ENCODE peak calls at places on chromosomes 12 and 14, in ten cellular contexts. One of them, this sample, is unnamed.

GRCh38 chr14:32574269-32574668 is 245.2 kb downstream of the AKAP6 start:
- DNase-seq in H7: no peak
- DNase-seq in mucosa of descending colon: no peak
- DNase-seq in astrocyte of the spinal cord: no peak
- DNase-seq in activated T-helper 1 cell treated with anti-CD3 and anti-CD28 coated beads, Interleukin-12 subunit alpha, Interleukin-12 subunit beta, Interleukin-2, Interleukin-4 antibody, amounts not matched to agents 30 ng/mL and 10 ng/mL and 1 ng/mL, durations not matched to agents 14 hours and 24 hours and 36 hours: no peak
- DNase-seq in adipocyte: peak
- DNase-seq in brain pericyte: no peak
- DNase-seq in choroid plexus epithelial cell: no peak
- DNase-seq in SK-MEL-5: no peak
- DNase-seq in sigmoid colon: no peak
- DNase-seq in this sample: no peak

GRCh38 chr14:71566276-71566675 is 366.0 kb upstream of the RGS6 start:
- DNase-seq in H7: no peak
- DNase-seq in mucosa of descending colon: no peak
- DNase-seq in astrocyte of the spinal cord: no peak
- DNase-seq in activated T-helper 1 cell treated with anti-CD3 and anti-CD28 coated beads, Interleukin-12 subunit alpha, Interleukin-12 subunit beta, Interleukin-2, Interleukin-4 antibody, amounts not matched to agents 30 ng/mL and 10 ng/mL and 1 ng/mL, durations not matched to agents 14 hours and 24 hours and 36 hours: no peak
- DNase-seq in adipocyte: no peak
- DNase-seq in brain pericyte: no peak
- DNase-seq in choroid plexus epithelial cell: no peak
- DNase-seq in SK-MEL-5: no peak
- DNase-seq in sigmoid colon: no peak
- DNase-seq in this sample: no peak

GRCh38 chr12:101581190-101581589 is 13.6 kb upstream of the MYBPC1 start:
- DNase-seq in H7: peak
- DNase-seq in mucosa of descending colon: no peak
- DNase-seq in astrocyte of the spinal cord: no peak
- DNase-seq in activated T-helper 1 cell treated with anti-CD3 and anti-CD28 coated beads, Interleukin-12 subunit alpha, Interleukin-12 subunit beta, Interleukin-2, Interleukin-4 antibody, amounts not matched to agents 30 ng/mL and 10 ng/mL and 1 ng/mL, durations not matched to agents 14 hours and 24 hours and 36 hours: no peak
- DNase-seq in adipocyte: no peak
- DNase-seq in brain pericyte: no peak
- DNase-seq in choroid plexus epithelial cell: no peak
- DNase-seq in SK-MEL-5: no peak
- DNase-seq in sigmoid colon: no peak
- DNase-seq in this sample: no peak

GRCh38 chr12:53461591-53461990 is 9.7 kb downstream of the PCBP2 start:
- DNase-seq in H7: no peak
- DNase-seq in mucosa of descending colon: no peak
- DNase-seq in astrocyte of the spinal cord: no peak
- DNase-seq in activated T-helper 1 cell treated with anti-CD3 and anti-CD28 coated beads, Interleukin-12 subunit alpha, Interleukin-12 subunit beta, Interleukin-2, Interleukin-4 antibody, amounts not matched to agents 30 ng/mL and 10 ng/mL and 1 ng/mL, durations not matched to agents 14 hours and 24 hours and 36 hours: no peak
- DNase-seq in adipocyte: no peak
- DNase-seq in brain pericyte: no peak
- DNase-seq in choroid plexus epithelial cell: no peak
- DNase-seq in SK-MEL-5: no peak
- DNase-seq in sigmoid colon: no peak
- DNase-seq in this sample: no peak

GRCh38 chr12:127785936-127786335 is 481.0 kb upstream of the TMEM132C start:
- DNase-seq in H7: no peak
- DNase-seq in mucosa of descending colon: no peak
- DNase-seq in astrocyte of the spinal cord: no peak
- DNase-seq in activated T-helper 1 cell treated with anti-CD3 and anti-CD28 coated beads, Interleukin-12 subunit alpha, Interleukin-12 subunit beta, Interleukin-2, Interleukin-4 antibody, amounts not matched to agents 30 ng/mL and 10 ng/mL and 1 ng/mL, durations not matched to agents 14 hours and 24 hours and 36 hours: no peak
- DNase-seq in adipocyte: no peak
- DNase-seq in brain pericyte: no peak
- DNase-seq in choroid plexus epithelial cell: no peak
- DNase-seq in SK-MEL-5: no peak
- DNase-seq in sigmoid colon: no peak
- DNase-seq in this sample: peak

GRCh38 chr14:77603654-77604270 is 12.7 kb downstream of the SPTLC2 start:
- DNase-seq in H7: no peak
- DNase-seq in mucosa of descending colon: peak
- DNase-seq in astrocyte of the spinal cord: no peak
- DNase-seq in activated T-helper 1 cell treated with anti-CD3 and anti-CD28 coated beads, Interleukin-12 subunit alpha, Interleukin-12 subunit beta, Interleukin-2, Interleukin-4 antibody, amounts not matched to agents 30 ng/mL and 10 ng/mL and 1 ng/mL, durations not matched to agents 14 hours and 24 hours and 36 hours: no peak
- DNase-seq in adipocyte: peak
- DNase-seq in brain pericyte: no peak
- DNase-seq in choroid plexus epithelial cell: no peak
- DNase-seq in SK-MEL-5: no peak
- DNase-seq in sigmoid colon: no peak
- DNase-seq in this sample: peak

GRCh38 chr14:50600849-50601248 is 40.9 kb downstream of the ATL1 start:
- DNase-seq in H7: no peak
- DNase-seq in mucosa of descending colon: no peak
- DNase-seq in astrocyte of the spinal cord: no peak
- DNase-seq in activated T-helper 1 cell treated with anti-CD3 and anti-CD28 coated beads, Interleukin-12 subunit alpha, Interleukin-12 subunit beta, Interleukin-2, Interleukin-4 antibody, amounts not matched to agents 30 ng/mL and 10 ng/mL and 1 ng/mL, durations not matched to agents 14 hours and 24 hours and 36 hours: no peak
- DNase-seq in adipocyte: no peak
- DNase-seq in brain pericyte: no peak
- DNase-seq in choroid plexus epithelial cell: peak
- DNase-seq in SK-MEL-5: peak
- DNase-seq in sigmoid colon: no peak
- DNase-seq in this sample: peak

GRCh38 chr12:110266980-110267620 is 13.9 kb upstream of the ATP2A2 start:
- DNase-seq in H7: no peak
- DNase-seq in mucosa of descending colon: peak
- DNase-seq in astrocyte of the spinal cord: peak
- DNase-seq in activated T-helper 1 cell treated with anti-CD3 and anti-CD28 coated beads, Interleukin-12 subunit alpha, Interleukin-12 subunit beta, Interleukin-2, Interleukin-4 antibody, amounts not matched to agents 30 ng/mL and 10 ng/mL and 1 ng/mL, durations not matched to agents 14 hours and 24 hours and 36 hours: no peak
- DNase-seq in adipocyte: peak
- DNase-seq in brain pericyte: peak
- DNase-seq in choroid plexus epithelial cell: peak
- DNase-seq in SK-MEL-5: no peak
- DNase-seq in sigmoid colon: peak
- DNase-seq in this sample: peak

GRCh38 chr12:120425797-120426196 is 12.1 kb upstream of the COX6A1 start:
- DNase-seq in H7: no peak
- DNase-seq in mucosa of descending colon: no peak
- DNase-seq in astrocyte of the spinal cord: no peak
- DNase-seq in activated T-helper 1 cell treated with anti-CD3 and anti-CD28 coated beads, Interleukin-12 subunit alpha, Interleukin-12 subunit beta, Interleukin-2, Interleukin-4 antibody, amounts not matched to agents 30 ng/mL and 10 ng/mL and 1 ng/mL, durations not matched to agents 14 hours and 24 hours and 36 hours: no peak
- DNase-seq in adipocyte: no peak
- DNase-seq in brain pericyte: no peak
- DNase-seq in choroid plexus epithelial cell: no peak
- DNase-seq in SK-MEL-5: no peak
- DNase-seq in sigmoid colon: no peak
- DNase-seq in this sample: no peak

This sample was measured in fibroblast of mammary gland.